ENCODE peak calls at places on chromosomes 16 and 17, in six cellular contexts. X, P, W, B, E and Q are unnamed samples.

GRCh38 chr17:78873519-78874340 is 29.3 kb downstream of the CEP295NL start:
- DNase-seq in X (no peak), P (peak; percentile 95), W (no peak), B (no peak), E (no peak), Q (peak; percentile 90)

GRCh38 chr17:8482546-8482945 is 46.9 kb downstream of the NDEL1 start:
- DNase-seq in X (no peak), P (no peak), W (no peak), B (no peak), E (no peak), Q (no peak)

GRCh38 chr17:29526322-29526721 is 40.5 kb downstream of the ABHD15 start:
- DNase-seq in X (no peak), P (no peak), W (no peak), B (no peak), E (no peak), Q (no peak)

GRCh38 chr17:6070280-6070894 is at the start of gene WSCD1:
- DNase-seq in X (no peak), P (no peak), W (no peak), B (peak; percentile 6), E (no peak), Q (no peak)

GRCh38 chr16:80507538-80507937 is 33.3 kb upstream of the DYNLRB2 start:
- DNase-seq in X (no peak), P (no peak), W (no peak), B (no peak), E (no peak), Q (no peak)

GRCh38 chr17:31509805-31510177 is 118.3 kb downstream of the RAB11FIP4 start:
- DNase-seq in X (no peak), P (no peak), W (no peak), B (no peak), E (no peak), Q (no peak)

GRCh38 chr17:50511058-50511457 is 2.8 kb downstream of the MYCBPAP start:
- DNase-seq in X (no peak), P (peak; percentile 15), W (no peak), B (no peak), E (no peak), Q (no peak)

GRCh38 chr17:8152112-8152775 is at the start of gene PER1:
- DNase-seq in X (peak; percentile 64), P (peak; percentile 92), W (peak; percentile 99), B (peak; percentile 76), E (peak; percentile 93), Q (peak; percentile 75)

GRCh38 chr17:51229889-51230288 is 30.0 kb downstream of the MBTD1 start:
- DNase-seq in X (no peak), P (no peak), W (no peak), B (no peak), E (no peak), Q (no peak)

GRCh38 chr17:44210342-44211192 is 8.9 kb downstream of the UBTF start:
- DNase-seq in X (peak; percentile 93), P (peak; percentile 24), W (peak; percentile 98), B (peak; percentile 87), E (peak; percentile 94), Q (peak; percentile 69)

GRCh38 chr16:67015317-67015731 is 13.6 kb upstream of the CBFB start:
- DNase-seq in X (no peak), P (no peak), W (no peak), B (no peak), E (peak; percentile 50), Q (no peak)

GRCh38 chr16:72673118-72673517 is 374.8 kb downstream of the ZFHX3 start:
- DNase-seq in X (no peak), P (no peak), W (no peak), B (no peak), E (no peak), Q (no peak)

GRCh38 chr17:65078441-65079160 is 22.1 kb upstream of the GNA13 start:
- DNase-seq in X (no peak), P (peak; percentile 79), W (no peak), B (no peak), E (no peak), Q (no peak)

GRCh38 chr16:10926867-10927266 is 15.4 kb downstream of the DEXI start:
- DNase-seq in X (no peak), P (no peak), W (no peak), B (no peak), E (no peak), Q (no peak)

GRCh38 chr17:64780096-64781012 is 118.2 kb upstream of the SMURF2 start:
- DNase-seq in X (peak; percentile 63), P (no peak), W (peak; percentile 97), B (peak; percentile 63), E (no peak), Q (no peak)

GRCh38 chr16:77951788-77952187 is 70.6 kb upstream of the CLEC3A start:
- DNase-seq in X (no peak), P (no peak), W (no peak), B (no peak), E (peak; percentile 25), Q (no peak)

GRCh38 chr17:74330446-74330845 is 4.4 kb downstream of the KIF19 start:
- DNase-seq in X (no peak), P (no peak), W (no peak), B (no peak), E (no peak), Q (no peak)

GRCh38 chr16:3961449-3961849 is 80.9 kb upstream of the CREBBP start:
- DNase-seq in X (no peak), P (peak; percentile 73), W (no peak), B (no peak), E (no peak), Q (no peak)

GRCh38 chr17:78557598-78558039 is 19.6 kb downstream of the DNAH17 start:
- DNase-seq in X (no peak), P (peak; percentile 78), W (no peak), B (no peak), E (no peak), Q (no peak)

GRCh38 chr17:75046583-75047289 is at the start of the genes ATP5PD and KCTD2:
- DNase-seq in X (peak; percentile 91), P (peak; percentile 94), W (peak; percentile 99), B (peak; percentile 94), E (peak; percentile 97), Q (peak; percentile 87)

GRCh38 chr16:51290886-51291285 is 139.8 kb upstream of the SALL1 start:
- DNase-seq in X (no peak), P (no peak), W (peak; percentile 39), B (no peak), E (no peak), Q (no peak)

GRCh38 chr17:304461-304860 is 48.1 kb downstream of the RPH3AL start:
- DNase-seq in X (no peak), P (no peak), W (peak; percentile 59), B (no peak), E (no peak), Q (no peak)

GRCh38 chr17:9684955-9685621 is 39.8 kb downstream of the USP43 start:
- DNase-seq in X (no peak), P (no peak), W (no peak), B (no peak), E (no peak), Q (no peak)

GRCh38 chr16:68790130-68790761 is 53.1 kb upstream of the TANGO6 start:
- DNase-seq in X (no peak), P (peak; percentile 79), W (no peak), B (no peak), E (no peak), Q (peak; percentile 60)

GRCh38 chr16:15811778-15812750 is 44.8 kb downstream of the MYH11 start:
- DNase-seq in X (no peak), P (peak; percentile 92), W (no peak), B (no peak), E (peak; percentile 81), Q (no peak)

GRCh38 chr16:67707790-67708189 is 11.3 kb downstream of the GFOD2 start:
- DNase-seq in X (no peak), P (no peak), W (no peak), B (no peak), E (no peak), Q (no peak)

GRCh38 chr16:88358033-88358481 is 24.7 kb upstream of the ZNF469 start:
- DNase-seq in X (no peak), P (no peak), W (no peak), B (no peak), E (no peak), Q (no peak)

GRCh38 chr17:44086364-44087311 is 16.1 kb downstream of the G6PC3 start:
- DNase-seq in X (peak; percentile 17), P (peak; percentile 86), W (peak; percentile 89), B (peak; percentile 18), E (peak; percentile 78), Q (no peak)

GRCh38 chr17:82959990-82960418 is 119.4 kb upstream of the METRNL start:
- DNase-seq in X (no peak), P (no peak), W (peak; percentile 24), B (no peak), E (no peak), Q (no peak)

GRCh38 chr16:16004314-16004749 is 54.9 kb downstream of the ABCC1 start:
- DNase-seq in X (no peak), P (peak; percentile 56), W (no peak), B (no peak), E (no peak), Q (no peak)

GRCh38 chr16:3740934-3741333 is 23.6 kb upstream of the TRAP1 start:
- DNase-seq in X (no peak), P (no peak), W (no peak), B (no peak), E (no peak), Q (no peak)

GRCh38 chr17:72125742-72126141 is 4.9 kb downstream of the SOX9 start:
- DNase-seq in X (no peak), P (peak; percentile 17), W (no peak), B (no peak), E (no peak), Q (no peak)

GRCh38 chr17:77497578-77497934 is 356.8 kb downstream of the SEC14L1 start:
- DNase-seq in X (no peak), P (no peak), W (no peak), B (no peak), E (no peak), Q (no peak)

GRCh38 chr16:24568392-24568791 is 29.0 kb downstream of the RBBP6 start:
- DNase-seq in X (no peak), P (peak; percentile 16), W (no peak), B (no peak), E (no peak), Q (no peak)

GRCh38 chr17:72158895-72159885 is 38.4 kb downstream of the SOX9 start:
- DNase-seq in X (no peak), P (peak; percentile 64), W (peak; percentile 20), B (no peak), E (no peak), Q (no peak)